ENCODE peak calls at places on chromosomes 7 and 10, in eight cellular contexts. One of them, this sample, is unnamed.

GRCh38 chr7:47254081-47255006 is 327.6 kb downstream of the TNS3 start:
- DNase-seq in GM04503: no peak
- DNase-seq in AML-193: no peak
- DNase-seq in RWPE2: no peak
- DNase-seq in AG09309: no peak
- DNase-seq in stimulated activated CD4-positive, alpha-beta T cell treated with anti-CD3 and anti-CD28 coated beads, Interleukin-15, amount 100 ng/mL, for 24 hours: peak; percentile 66
- DNase-seq in NCI-H226: peak; percentile 42
- DNase-seq in activated CD8-positive, alpha-beta memory T cell treated with anti-CD3 and anti-CD28 coated beads, Interleukin-2, amount 50 U/mL, for 48 hours: peak; percentile 87
- DNase-seq in this sample: peak; percentile 41

GRCh38 chr10:103542764-103543616 is 49.5 kb downstream of the NEURL1 start:
- DNase-seq in GM04503: no peak
- DNase-seq in AML-193: peak; percentile 14
- DNase-seq in RWPE2: peak; percentile 35
- DNase-seq in AG09309: no peak
- DNase-seq in stimulated activated CD4-positive, alpha-beta T cell treated with anti-CD3 and anti-CD28 coated beads, Interleukin-15, amount 100 ng/mL, for 24 hours: peak; percentile 51
- DNase-seq in NCI-H226: no peak
- DNase-seq in activated CD8-positive, alpha-beta memory T cell treated with anti-CD3 and anti-CD28 coated beads, Interleukin-2, amount 50 U/mL, for 48 hours: peak; percentile 40
- DNase-seq in this sample: no peak

GRCh38 chr7:32958046-32959025 is 1.1 kb downstream of the FKBP9 start:
- DNase-seq in GM04503: peak; percentile 41
- DNase-seq in AML-193: no peak
- DNase-seq in RWPE2: no peak
- DNase-seq in AG09309: no peak
- DNase-seq in stimulated activated CD4-positive, alpha-beta T cell treated with anti-CD3 and anti-CD28 coated beads, Interleukin-15, amount 100 ng/mL, for 24 hours: no peak
- DNase-seq in NCI-H226: no peak
- DNase-seq in activated CD8-positive, alpha-beta memory T cell treated with anti-CD3 and anti-CD28 coated beads, Interleukin-2, amount 50 U/mL, for 48 hours: no peak
- DNase-seq in this sample: no peak

GRCh38 chr10:61272781-61273180 is 180.4 kb downstream of the TMEM26 start:
- DNase-seq in GM04503: no peak
- DNase-seq in AML-193: no peak
- DNase-seq in RWPE2: no peak
- DNase-seq in AG09309: no peak
- DNase-seq in stimulated activated CD4-positive, alpha-beta T cell treated with anti-CD3 and anti-CD28 coated beads, Interleukin-15, amount 100 ng/mL, for 24 hours: no peak
- DNase-seq in NCI-H226: no peak
- DNase-seq in activated CD8-positive, alpha-beta memory T cell treated with anti-CD3 and anti-CD28 coated beads, Interleukin-2, amount 50 U/mL, for 48 hours: no peak
- DNase-seq in this sample: no peak

GRCh38 chr10:47048533-47048905 is 137.3 kb downstream of the PTPN20 start:
- DNase-seq in GM04503: no peak
- DNase-seq in AML-193: no peak
- DNase-seq in RWPE2: no peak
- DNase-seq in AG09309: no peak
- DNase-seq in stimulated activated CD4-positive, alpha-beta T cell treated with anti-CD3 and anti-CD28 coated beads, Interleukin-15, amount 100 ng/mL, for 24 hours: peak; percentile 22
- DNase-seq in NCI-H226: no peak
- DNase-seq in activated CD8-positive, alpha-beta memory T cell treated with anti-CD3 and anti-CD28 coated beads, Interleukin-2, amount 50 U/mL, for 48 hours: peak; percentile 54
- DNase-seq in this sample: no peak

GRCh38 chr10:27741173-27742091 is 4.2 kb downstream of the MKX start:
- DNase-seq in GM04503: no peak
- DNase-seq in AML-193: no peak
- DNase-seq in RWPE2: peak; percentile 55
- DNase-seq in AG09309: no peak
- DNase-seq in stimulated activated CD4-positive, alpha-beta T cell treated with anti-CD3 and anti-CD28 coated beads, Interleukin-15, amount 100 ng/mL, for 24 hours: peak; percentile 22
- DNase-seq in NCI-H226: no peak
- DNase-seq in activated CD8-positive, alpha-beta memory T cell treated with anti-CD3 and anti-CD28 coated beads, Interleukin-2, amount 50 U/mL, for 48 hours: peak; percentile 63
- DNase-seq in this sample: no peak

GRCh38 chr10:96647466-96647865 is 60.7 kb upstream of the TM9SF3 start:
- DNase-seq in GM04503: no peak
- DNase-seq in AML-193: no peak
- DNase-seq in RWPE2: no peak
- DNase-seq in AG09309: no peak
- DNase-seq in stimulated activated CD4-positive, alpha-beta T cell treated with anti-CD3 and anti-CD28 coated beads, Interleukin-15, amount 100 ng/mL, for 24 hours: no peak
- DNase-seq in NCI-H226: no peak
- DNase-seq in activated CD8-positive, alpha-beta memory T cell treated with anti-CD3 and anti-CD28 coated beads, Interleukin-2, amount 50 U/mL, for 48 hours: no peak
- DNase-seq in this sample: no peak

GRCh38 chr7:142853739-142854504 is 954 bp upstream of the EPHB6 start:
- DNase-seq in GM04503: no peak
- DNase-seq in AML-193: peak; percentile 82
- DNase-seq in RWPE2: peak; percentile 72
- DNase-seq in AG09309: no peak
- DNase-seq in stimulated activated CD4-positive, alpha-beta T cell treated with anti-CD3 and anti-CD28 coated beads, Interleukin-15, amount 100 ng/mL, for 24 hours: peak; percentile 77
- DNase-seq in NCI-H226: peak; percentile 62
- DNase-seq in activated CD8-positive, alpha-beta memory T cell treated with anti-CD3 and anti-CD28 coated beads, Interleukin-2, amount 50 U/mL, for 48 hours: peak; percentile 82
- DNase-seq in this sample: peak; percentile 61

GRCh38 chr7:138239244-138239643 is 163.0 kb downstream of the AKR1D1 start:
- DNase-seq in GM04503: no peak
- DNase-seq in AML-193: no peak
- DNase-seq in RWPE2: no peak
- DNase-seq in AG09309: no peak
- DNase-seq in stimulated activated CD4-positive, alpha-beta T cell treated with anti-CD3 and anti-CD28 coated beads, Interleukin-15, amount 100 ng/mL, for 24 hours: no peak
- DNase-seq in NCI-H226: peak; percentile 65
- DNase-seq in activated CD8-positive, alpha-beta memory T cell treated with anti-CD3 and anti-CD28 coated beads, Interleukin-2, amount 50 U/mL, for 48 hours: no peak
- DNase-seq in this sample: no peak

GRCh38 chr7:110522751-110523200 is 568.2 kb upstream of the LRRN3 start:
- DNase-seq in GM04503: no peak
- DNase-seq in AML-193: no peak
- DNase-seq in RWPE2: no peak
- DNase-seq in AG09309: no peak
- DNase-seq in stimulated activated CD4-positive, alpha-beta T cell treated with anti-CD3 and anti-CD28 coated beads, Interleukin-15, amount 100 ng/mL, for 24 hours: no peak
- DNase-seq in NCI-H226: no peak
- DNase-seq in activated CD8-positive, alpha-beta memory T cell treated with anti-CD3 and anti-CD28 coated beads, Interleukin-2, amount 50 U/mL, for 48 hours: no peak
- DNase-seq in this sample: no peak

GRCh38 chr10:63521389-63522128 is at the start of gene REEP3:
- DNase-seq in GM04503: peak; percentile 24
- DNase-seq in AML-193: no peak
- DNase-seq in RWPE2: peak; percentile 58
- DNase-seq in AG09309: peak; percentile 13
- DNase-seq in stimulated activated CD4-positive, alpha-beta T cell treated with anti-CD3 and anti-CD28 coated beads, Interleukin-15, amount 100 ng/mL, for 24 hours: peak; percentile 71
- DNase-seq in NCI-H226: peak; percentile 67
- DNase-seq in activated CD8-positive, alpha-beta memory T cell treated with anti-CD3 and anti-CD28 coated beads, Interleukin-2, amount 50 U/mL, for 48 hours: peak; percentile 84
- DNase-seq in this sample: peak; percentile 42

GRCh38 chr10:104589871-104590270 is 51.2 kb upstream of the SORCS3 start:
- DNase-seq in GM04503: no peak
- DNase-seq in AML-193: no peak
- DNase-seq in RWPE2: no peak
- DNase-seq in AG09309: no peak
- DNase-seq in stimulated activated CD4-positive, alpha-beta T cell treated with anti-CD3 and anti-CD28 coated beads, Interleukin-15, amount 100 ng/mL, for 24 hours: no peak
- DNase-seq in NCI-H226: peak; percentile 88
- DNase-seq in activated CD8-positive, alpha-beta memory T cell treated with anti-CD3 and anti-CD28 coated beads, Interleukin-2, amount 50 U/mL, for 48 hours: no peak
- DNase-seq in this sample: no peak

GRCh38 chr10:46253076-46254006 is 33.5 kb upstream of the ANTXRL start:
- DNase-seq in GM04503: no peak
- DNase-seq in AML-193: no peak
- DNase-seq in RWPE2: no peak
- DNase-seq in AG09309: no peak
- DNase-seq in stimulated activated CD4-positive, alpha-beta T cell treated with anti-CD3 and anti-CD28 coated beads, Interleukin-15, amount 100 ng/mL, for 24 hours: no peak
- DNase-seq in NCI-H226: no peak
- DNase-seq in activated CD8-positive, alpha-beta memory T cell treated with anti-CD3 and anti-CD28 coated beads, Interleukin-2, amount 50 U/mL, for 48 hours: peak; percentile 42
- DNase-seq in this sample: no peak

GRCh38 chr10:128519581-128519980 is 393.4 kb upstream of the MKI67 start:
- DNase-seq in GM04503: no peak
- DNase-seq in AML-193: no peak
- DNase-seq in RWPE2: no peak
- DNase-seq in AG09309: no peak
- DNase-seq in stimulated activated CD4-positive, alpha-beta T cell treated with anti-CD3 and anti-CD28 coated beads, Interleukin-15, amount 100 ng/mL, for 24 hours: no peak
- DNase-seq in NCI-H226: no peak
- DNase-seq in activated CD8-positive, alpha-beta memory T cell treated with anti-CD3 and anti-CD28 coated beads, Interleukin-2, amount 50 U/mL, for 48 hours: no peak
- DNase-seq in this sample: no peak

GRCh38 chr10:63710703-63711102 is 189.5 kb downstream of the REEP3 start:
- DNase-seq in GM04503: no peak
- DNase-seq in AML-193: no peak
- DNase-seq in RWPE2: no peak
- DNase-seq in AG09309: no peak
- DNase-seq in stimulated activated CD4-positive, alpha-beta T cell treated with anti-CD3 and anti-CD28 coated beads, Interleukin-15, amount 100 ng/mL, for 24 hours: no peak
- DNase-seq in NCI-H226: no peak
- DNase-seq in activated CD8-positive, alpha-beta memory T cell treated with anti-CD3 and anti-CD28 coated beads, Interleukin-2, amount 50 U/mL, for 48 hours: no peak
- DNase-seq in this sample: no peak

GRCh38 chr7:143385891-143386781 is 5.0 kb downstream of the ZYX start:
- DNase-seq in GM04503: no peak
- DNase-seq in AML-193: peak; percentile 73
- DNase-seq in RWPE2: no peak
- DNase-seq in AG09309: no peak
- DNase-seq in stimulated activated CD4-positive, alpha-beta T cell treated with anti-CD3 and anti-CD28 coated beads, Interleukin-15, amount 100 ng/mL, for 24 hours: no peak
- DNase-seq in NCI-H226: no peak
- DNase-seq in activated CD8-positive, alpha-beta memory T cell treated with anti-CD3 and anti-CD28 coated beads, Interleukin-2, amount 50 U/mL, for 48 hours: no peak
- DNase-seq in this sample: peak; percentile 40

GRCh38 chr10:12177642-12178041 is 18.0 kb downstream of the NUDT5 start:
- DNase-seq in GM04503: no peak
- DNase-seq in AML-193: no peak
- DNase-seq in RWPE2: no peak
- DNase-seq in AG09309: no peak
- DNase-seq in stimulated activated CD4-positive, alpha-beta T cell treated with anti-CD3 and anti-CD28 coated beads, Interleukin-15, amount 100 ng/mL, for 24 hours: peak; percentile 32
- DNase-seq in NCI-H226: no peak
- DNase-seq in activated CD8-positive, alpha-beta memory T cell treated with anti-CD3 and anti-CD28 coated beads, Interleukin-2, amount 50 U/mL, for 48 hours: no peak
- DNase-seq in this sample: no peak

GRCh38 chr10:113704637-113705343 is 25.1 kb downstream of the CASP7 start:
- DNase-seq in GM04503: peak; percentile 3
- DNase-seq in AML-193: peak; percentile 23
- DNase-seq in RWPE2: no peak
- DNase-seq in AG09309: peak; percentile 2
- DNase-seq in stimulated activated CD4-positive, alpha-beta T cell treated with anti-CD3 and anti-CD28 coated beads, Interleukin-15, amount 100 ng/mL, for 24 hours: peak; percentile 24
- DNase-seq in NCI-H226: no peak
- DNase-seq in activated CD8-positive, alpha-beta memory T cell treated with anti-CD3 and anti-CD28 coated beads, Interleukin-2, amount 50 U/mL, for 48 hours: no peak
- DNase-seq in this sample: no peak

GRCh38 chr10:437698-438490 is 251.6 kb downstream of the DIP2C start:
- DNase-seq in GM04503: no peak
- DNase-seq in AML-193: no peak
- DNase-seq in RWPE2: no peak
- DNase-seq in AG09309: no peak
- DNase-seq in stimulated activated CD4-positive, alpha-beta T cell treated with anti-CD3 and anti-CD28 coated beads, Interleukin-15, amount 100 ng/mL, for 24 hours: no peak
- DNase-seq in NCI-H226: no peak
- DNase-seq in activated CD8-positive, alpha-beta memory T cell treated with anti-CD3 and anti-CD28 coated beads, Interleukin-2, amount 50 U/mL, for 48 hours: no peak
- DNase-seq in this sample: no peak

GRCh38 chr10:60524541-60524940 is 134.9 kb upstream of the ANK3 start:
- DNase-seq in GM04503: peak; percentile 2
- DNase-seq in AML-193: no peak
- DNase-seq in RWPE2: no peak
- DNase-seq in AG09309: peak; percentile 53
- DNase-seq in stimulated activated CD4-positive, alpha-beta T cell treated with anti-CD3 and anti-CD28 coated beads, Interleukin-15, amount 100 ng/mL, for 24 hours: peak; percentile 18
- DNase-seq in NCI-H226: no peak
- DNase-seq in activated CD8-positive, alpha-beta memory T cell treated with anti-CD3 and anti-CD28 coated beads, Interleukin-2, amount 50 U/mL, for 48 hours: no peak
- DNase-seq in this sample: no peak

GRCh38 chr7:126791306-126791705 is 461.4 kb downstream of the GRM8 start:
- DNase-seq in GM04503: no peak
- DNase-seq in AML-193: no peak
- DNase-seq in RWPE2: no peak
- DNase-seq in AG09309: no peak
- DNase-seq in stimulated activated CD4-positive, alpha-beta T cell treated with anti-CD3 and anti-CD28 coated beads, Interleukin-15, amount 100 ng/mL, for 24 hours: no peak
- DNase-seq in NCI-H226: peak; percentile 43
- DNase-seq in activated CD8-positive, alpha-beta memory T cell treated with anti-CD3 and anti-CD28 coated beads, Interleukin-2, amount 50 U/mL, for 48 hours: no peak
- DNase-seq in this sample: no peak

GRCh38 chr7:90958669-90959068 is 305.6 kb upstream of the FZD1 start:
- DNase-seq in GM04503: peak; percentile 60
- DNase-seq in AML-193: no peak
- DNase-seq in RWPE2: no peak
- DNase-seq in AG09309: peak; percentile 74
- DNase-seq in stimulated activated CD4-positive, alpha-beta T cell treated with anti-CD3 and anti-CD28 coated beads, Interleukin-15, amount 100 ng/mL, for 24 hours: no peak
- DNase-seq in NCI-H226: no peak
- DNase-seq in activated CD8-positive, alpha-beta memory T cell treated with anti-CD3 and anti-CD28 coated beads, Interleukin-2, amount 50 U/mL, for 48 hours: no peak
- DNase-seq in this sample: no peak

GRCh38 chr7:128041203-128041602 is 10.0 kb upstream of the LRRC4 start:
- DNase-seq in GM04503: no peak
- DNase-seq in AML-193: no peak
- DNase-seq in RWPE2: no peak
- DNase-seq in AG09309: peak; percentile 10
- DNase-seq in stimulated activated CD4-positive, alpha-beta T cell treated with anti-CD3 and anti-CD28 coated beads, Interleukin-15, amount 100 ng/mL, for 24 hours: no peak
- DNase-seq in NCI-H226: peak; percentile 67
- DNase-seq in activated CD8-positive, alpha-beta memory T cell treated with anti-CD3 and anti-CD28 coated beads, Interleukin-2, amount 50 U/mL, for 48 hours: no peak
- DNase-seq in this sample: no peak

This sample was measured in activated T-helper 2 cell treated with anti-CD3 and anti-CD28 coated beads, Interferon-gamma antibody, Interleukin-2, Interleukin-4, amounts not matched to agents 10 μg/mL and 5 μg/mL and 100 μg/mL, durations not matched to agents 14 hours and 24 hours and 36 hours.